ENCODE peak calls at places on chromosomes 2 and 18, in four cellular contexts. Q is NCI-H748 treated with DMSO at 0.1 percent for 48 hours; G is naive thymus-derived CD4-positive, alpha-beta T cell; I is lower lobe of right lung. N is an unnamed sample.

GRCh38 chr2:165273176-165273575 is 34.0 kb downstream of the SCN2A start:
- DNase-seq in I (no peak), G (no peak), Q (no peak), N (no peak)

GRCh38 chr2:238107525-238108422 is 7.6 kb downstream of the ESPNL start:
- DNase-seq in G (no peak), Q (no peak), I (peak; percentile 47), N (peak; percentile 58)

GRCh38 chr2:204718607-204719006 is 173.3 kb downstream of the PARD3B start:
- DNase-seq in I (no peak), Q (no peak), G (no peak), N (no peak)

GRCh38 chr2:43220982-43221659 is 5.3 kb downstream of the ZFP36L2 start:
- DNase-seq in G (peak; percentile 41), I (peak; percentile 64), Q (no peak), N (peak; percentile 79)

GRCh38 chr18:34729264-34729663 is 19.2 kb downstream of the DTNA start:
- DNase-seq in G (no peak), Q (no peak), I (no peak), N (no peak)

GRCh38 chr18:46171331-46171730 is 67.1 kb downstream of the HAUS1 start:
- DNase-seq in Q (no peak), I (no peak), G (no peak), N (no peak)

GRCh38 chr2:126317797-126318431 is 338.0 kb upstream of the GYPC start:
- DNase-seq in I (no peak), G (no peak), Q (no peak), N (no peak)

GRCh38 chr2:175605989-175606841 is 395.9 kb downstream of the LNPK start:
- DNase-seq in Q (peak; percentile 81), G (no peak), I (no peak), N (no peak)

GRCh38 chr2:12816379-12817306 is 99.9 kb downstream of the TRIB2 start:
- DNase-seq in I (no peak), Q (no peak), G (peak; percentile 27), N (no peak)

GRCh38 chr2:25021963-25022362 is 19.9 kb upstream of the EFR3B start:
- DNase-seq in Q (no peak), G (no peak), I (no peak), N (no peak)

GRCh38 chr2:181953773-181954537 is 31.7 kb upstream of the PPP1R1C start:
- DNase-seq in I (peak; percentile 55), G (peak; percentile 57), Q (no peak), N (no peak)

GRCh38 chr2:229880892-229881553 is 40.8 kb downstream of the TRIP12 start:
- DNase-seq in Q (no peak), I (no peak), G (no peak), N (no peak)

GRCh38 chr18:11587432-11587831 is 22.0 kb upstream of the SLC35G4 start:
- DNase-seq in I (no peak), Q (no peak), G (no peak), N (no peak)

GRCh38 chr18:46324556-46324955 is 220.4 kb downstream of the HAUS1 start:
- DNase-seq in Q (no peak), G (no peak), I (no peak), N (no peak)

GRCh38 chr2:217979151-217979811 is 23.5 kb downstream of the TNS1 start:
- DNase-seq in I (no peak), Q (no peak), G (no peak), N (no peak)

GRCh38 chr2:205675861-205676516 is 6.3 kb upstream of the NRP2 start:
- DNase-seq in Q (peak; percentile 89), I (no peak), G (peak; percentile 30), N (no peak)

GRCh38 chr2:46549159-46549902 is 70.0 kb downstream of the TMEM247 start:
- DNase-seq in Q (no peak), G (no peak), I (no peak), N (no peak)

GRCh38 chr2:132448771-132449170 is 32.2 kb downstream of the GPR39 start:
- DNase-seq in G (no peak), Q (peak; percentile 9), I (no peak), N (no peak)

GRCh38 chr2:121128741-121129659 is 156.0 kb downstream of the TFCP2L1 start:
- DNase-seq in I (peak; percentile 72), G (no peak), Q (no peak), N (no peak)

GRCh38 chr2:199705538-199705937 is 145.5 kb downstream of the FTCDNL1 start:
- DNase-seq in Q (no peak), G (no peak), I (no peak), N (no peak)